ENCODE peak calls at places on chromosomes 12 and 14, in six cellular contexts. S is astrocyte, C is lower lobe of right lung, Q is neural progenitor cell, U is breast epithelium, A is cardiac muscle cell. J is an unnamed sample. For H3K27me3, the result is how much of the 10 kb centered on the place peaks cover.

GRCh38 chr14:104291123-104292000 is 153.0 kb downstream of the KIF26A start:
- DNase-seq in U (no peak), Q (peak), A (peak), C (peak), S (no peak), J (no peak)

GRCh38 chr14:35220920-35221319 is 71.3 kb upstream of the PSMA6 start:
- DNase-seq in Q (no peak), S (no peak), U (no peak), A (no peak), C (no peak), J (no peak)

GRCh38 chr14:105739331-105740102 is 213.1 kb downstream of the TMEM121 start:
- DNase-seq in A (no peak), U (no peak), C (no peak), Q (no peak), S (no peak), J (peak)

GRCh38 chr12:104956870-104957301 is 1.2 kb downstream of the SLC41A2 start:
- DNase-seq in A (no peak), S (no peak), C (no peak), Q (no peak), U (no peak), J (no peak)

GRCh38 chr12:86193931-86194330 is 62.3 kb downstream of the MGAT4C start:
- DNase-seq in A (no peak), Q (no peak), C (no peak), S (peak), U (no peak), J (no peak)

GRCh38 chr12:57218030-57218853 is 1.6 kb downstream of the NXPH4 start:
- DNase-seq in S (no peak), U (no peak), A (no peak), Q (no peak), C (no peak), J (no peak)

GRCh38 chr12:6361834-6362233 is 13.5 kb downstream of the SCNN1A start:
- DNase-seq in A (no peak), S (no peak), U (no peak), Q (no peak), C (peak), J (no peak)

GRCh38 chr12:8622681-8623080 is 10.0 kb upstream of the AICDA start:
- DNase-seq in A (no peak), S (no peak), C (no peak), U (no peak), Q (no peak), J (no peak)

GRCh38 chr12:92411687-92412086 is 266.0 kb upstream of the BTG1 start:
- DNase-seq in Q (no peak), A (no peak), U (no peak), C (no peak), S (no peak), J (no peak)

GRCh38 chr14:98962118-98962517 is 309.9 kb downstream of the BCL11B start:
- DNase-seq in S (no peak), A (no peak), C (no peak), U (no peak), Q (no peak), J (no peak)

GRCh38 chr14:97177635-97178034 is 380.5 kb downstream of the VRK1 start:
- DNase-seq in C (no peak), U (no peak), S (no peak), Q (no peak), A (no peak), J (no peak)

GRCh38 chr14:71206766-71207371 is 299.6 kb downstream of the PCNX1 start:
- DNase-seq in U (peak), C (no peak), S (peak), Q (no peak), A (no peak), J (no peak)

GRCh38 chr12:6494968-6495367 is 1.1 kb downstream of the NCAPD2 start:
- DNase-seq in U (no peak), Q (no peak), A (no peak), C (no peak), S (no peak), J (no peak)

GRCh38 chr12:4850857-4851380 is 58.8 kb upstream of the KCNA1 start:
- DNase-seq in Q (no peak), C (no peak), U (no peak), A (no peak), S (no peak), J (no peak)

GRCh38 chr12:52141875-52142274 is 49.9 kb downstream of the KRT80 start:
- DNase-seq in A (no peak), S (no peak), Q (no peak), C (no peak), U (no peak), J (no peak)

GRCh38 chr12:52139147-52139546 is 52.7 kb downstream of the KRT80 start:
- DNase-seq in U (no peak), C (no peak), S (no peak), A (no peak), Q (no peak), J (no peak)

GRCh38 chr12:52142431-52142830 is 49.4 kb downstream of the KRT80 start:
- DNase-seq in Q (no peak), C (no peak), A (no peak), S (no peak), U (no peak), J (no peak)

GRCh38 chr12:52139579-52140062 is 52.2 kb downstream of the KRT80 start:
- DNase-seq in C (no peak), S (no peak), A (peak), U (peak), Q (peak), J (no peak)

DNA sequence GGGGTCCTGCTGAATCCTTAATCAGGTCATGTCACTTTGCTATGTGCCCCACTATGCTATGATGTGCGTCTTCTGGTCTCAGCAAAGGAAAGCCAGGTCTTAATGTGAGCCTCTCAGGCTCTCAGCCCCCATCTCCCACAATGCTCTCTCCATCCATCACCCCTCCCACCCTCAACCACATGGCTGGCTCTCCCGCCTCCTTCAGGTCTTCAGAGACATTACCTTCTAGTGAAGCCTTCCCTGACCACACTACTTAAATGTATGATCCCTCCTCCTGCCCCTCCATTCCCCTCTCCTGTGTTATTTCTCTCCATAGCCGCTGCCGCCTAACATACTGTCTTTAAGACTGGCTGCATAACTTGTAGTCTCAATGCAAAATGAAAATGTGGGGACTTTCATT is 50.5 kb downstream of the KRT80 start:
- DNase-seq in S (no peak), A (no peak), C (no peak), Q (peak), U (no peak), J (no peak)
- TF ChIP-seq CTCF in S (no peak), A (no peak), C (no peak), Q (peak), U (no peak), J (peak)

DNA sequence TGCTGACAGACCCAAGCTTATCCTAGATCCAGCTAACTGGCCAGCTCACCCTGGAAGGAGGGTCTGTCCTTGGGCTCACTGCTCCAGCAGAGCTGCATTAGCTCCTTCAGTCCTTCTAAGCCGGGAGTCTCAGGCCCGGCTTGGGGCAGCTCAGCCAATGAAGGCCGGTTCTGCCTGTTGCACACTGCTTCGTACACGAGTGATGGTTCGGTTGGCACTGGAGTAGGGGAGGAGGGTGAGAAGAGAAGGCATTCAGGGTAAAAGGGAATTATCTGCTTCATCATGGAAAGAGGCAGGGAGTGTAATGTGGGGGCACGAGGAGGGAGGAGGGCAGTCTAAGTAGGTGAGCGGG is 2.0 kb downstream of the RIPK3 start:
- DNase-seq in U (no peak), S (no peak), Q (no peak), A (no peak), C (no peak), J (no peak)
- H3K27me3 ChIP-seq in U (under half), S (half or more), Q (half or more), A (half or more), C (under half), J (under half)

GRCh38 chr12:121955258-121956040 is 37.1 kb downstream of the CFAP251 start:
- DNase-seq in S (no peak), Q (peak), A (peak), C (no peak), U (no peak), J (no peak)
- TF ChIP-seq CTCF in S (peak), Q (peak), A (peak), C (peak), U (no peak), J (peak)

GRCh38 chr14:30283822-30284446 is 275.0 kb upstream of the G2E3 start:
- DNase-seq in S (peak), U (no peak), C (no peak), A (peak), Q (peak), J (no peak)

GRCh38 chr14:30287579-30288445 is 271.1 kb upstream of the G2E3 start:
- DNase-seq in A (no peak), Q (no peak), C (no peak), S (peak), U (no peak), J (no peak)

DNA sequence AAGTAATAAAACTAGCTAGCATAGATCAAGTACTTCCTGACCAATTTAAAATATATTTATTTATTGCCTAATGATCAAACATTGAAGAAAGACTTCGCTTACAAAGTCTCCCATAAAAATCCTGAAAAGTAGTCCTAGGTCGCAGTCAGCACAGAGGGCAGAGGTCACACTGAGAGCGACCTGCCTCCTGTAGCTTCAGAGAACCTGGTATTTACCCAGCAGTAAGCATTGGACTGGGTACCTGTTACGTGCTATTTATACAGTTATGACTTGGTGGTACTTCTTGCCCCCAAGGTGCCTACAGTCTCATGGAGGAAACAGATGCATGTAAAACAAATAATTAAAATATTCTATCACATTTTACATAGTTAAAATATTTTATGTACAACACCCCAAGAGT is 274.1 kb upstream of the G2E3 start:
- DNase-seq in Q (no peak), A (no peak), U (no peak), C (no peak), S (no peak), J (no peak)
- H3K27me3 ChIP-seq in Q (under half), A (under half), U (under half), C (under half), S (under half), J (under half)

DNA sequence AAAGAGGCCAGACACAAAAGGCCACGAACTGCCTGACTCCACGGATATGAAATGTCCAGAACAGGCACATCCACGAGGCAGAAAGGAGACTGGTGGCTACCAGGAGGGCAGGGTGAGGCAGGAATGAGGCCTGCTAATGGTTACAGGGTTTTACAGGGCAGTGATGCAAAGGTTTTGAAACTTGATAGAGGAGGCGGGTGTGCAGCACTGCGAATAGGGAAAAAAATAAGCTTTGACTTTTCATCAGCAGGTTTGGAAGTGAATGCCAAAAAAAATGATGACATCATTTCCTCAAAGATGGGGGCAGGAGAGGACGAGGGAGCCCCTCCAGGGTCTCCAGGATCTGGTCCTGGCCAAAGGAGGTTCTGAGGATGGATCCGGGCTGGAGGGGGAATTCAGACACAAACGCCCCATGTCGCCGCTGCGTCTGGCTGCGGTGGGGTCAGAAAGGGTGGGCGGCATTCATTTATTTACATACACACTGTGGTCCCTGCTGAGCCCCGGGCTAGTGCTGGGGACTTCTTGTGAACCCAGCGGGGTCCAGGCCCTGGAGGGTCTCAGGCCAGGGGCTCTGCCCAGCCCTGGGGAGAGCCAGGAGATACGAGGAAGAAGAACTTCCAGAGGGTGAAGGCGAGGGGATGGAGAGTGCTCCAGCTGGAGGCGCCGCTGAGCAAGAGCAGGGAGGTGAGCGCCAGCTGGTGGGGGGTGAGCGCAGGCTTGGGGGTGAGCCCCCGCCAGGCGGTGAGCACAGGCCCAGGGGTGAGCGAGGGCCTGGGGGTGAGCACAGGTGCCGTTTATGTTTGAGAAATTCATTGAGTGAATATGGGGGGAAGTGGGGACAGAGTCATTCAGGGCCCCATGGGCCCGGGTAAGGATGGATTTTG is 68.3 kb downstream of the NCOR2 start:
- DNase-seq in Q (no peak), S (peak), A (no peak), C (no peak), U (no peak), J (no peak)
- TF ChIP-seq CTCF in Q (peak), S (no peak), A (peak), C (no peak), U (no peak), J (peak)

GRCh38 chr12:113467154-113467513 is 4.5 kb downstream of the LHX5 start:
- DNase-seq in Q (no peak), S (no peak), C (no peak), A (peak), U (no peak), J (no peak)

GRCh38 chr12:113469224-113469652 is 2.4 kb downstream of the LHX5 start:
- DNase-seq in C (no peak), Q (no peak), U (no peak), A (no peak), S (no peak), J (no peak)

GRCh38 chr12:113468365-113469223 is 3.1 kb downstream of the LHX5 start:
- DNase-seq in C (no peak), S (no peak), Q (peak), A (peak), U (no peak), J (no peak)

GRCh38 chr12:113466770-113467153 is 4.9 kb downstream of the LHX5 start:
- DNase-seq in Q (no peak), C (no peak), S (no peak), U (no peak), A (no peak), J (no peak)

GRCh38 chr12:113467514-113468364 is 3.9 kb downstream of the LHX5 start:
- DNase-seq in Q (peak), A (peak), S (no peak), U (no peak), C (no peak), J (no peak)
- H3K27me3 ChIP-seq in Q (under half), A (half or more), S (half or more), U (under half), C (half or more), J (under half)

J was measured in GM06990.